ENCODE peak calls at places on chromosomes 6 and 20, in eight cellular contexts. S is HepG2, H is cardiac fibroblast, W is colonic mucosa, M is GM20000, B is foreskin fibroblast, O is fibroblast of lung, R is omental fat pad. N is an unnamed sample.

GRCh38 chr6:135866445-135867143 is 15.1 kb downstream of the PDE7B start:
- DNase-seq in S (no peak), H (no peak), W (no peak), M (no peak), B (no peak), O (peak; percentile 21), R (no peak), N (no peak)

GRCh38 chr20:38222231-38222922 is 38.2 kb downstream of the KIAA1755 start:
- DNase-seq in S (peak; percentile 71), H (peak; percentile 59), W (peak; percentile 76), M (peak; percentile 80), B (no peak), O (peak; percentile 51), R (peak; percentile 79), N (peak; percentile 75)

GRCh38 chr20:49510562-49511117 is 28.2 kb upstream of the KCNB1 start:
- DNase-seq in S (no peak), H (peak; percentile 92), W (peak; percentile 27), M (no peak), B (peak; percentile 65), O (peak; percentile 66), R (peak; percentile 36), N (no peak)

GRCh38 chr6:111184827-111185567 is 97.7 kb downstream of the SLC16A10 start:
- DNase-seq in S (no peak), H (no peak), W (no peak), M (no peak), B (no peak), O (no peak), R (no peak), N (no peak)

GRCh38 chr20:3360752-3361151 is 46.7 kb downstream of the DNAAF9 start:
- DNase-seq in S (no peak), H (no peak), W (no peak), M (no peak), B (no peak), O (no peak), R (no peak), N (no peak)

GRCh38 chr6:108714012-108714773 is 134.0 kb upstream of the ARMC2 start:
- DNase-seq in S (no peak), H (peak; percentile 83), W (peak; percentile 43), M (no peak), B (peak; percentile 69), O (peak; percentile 83), R (no peak), N (no peak)

GRCh38 chr20:48763183-48764030 is 64.4 kb downstream of the PREX1 start:
- DNase-seq in S (no peak), H (no peak), W (no peak), M (no peak), B (no peak), O (no peak), R (no peak), N (no peak)

GRCh38 chr6:129030231-129030630 is 147.3 kb downstream of the LAMA2 start:
- DNase-seq in S (no peak), H (no peak), W (no peak), M (no peak), B (peak; percentile 33), O (no peak), R (no peak), N (no peak)

GRCh38 chr6:72048080-72048479 is 161.7 kb downstream of the RIMS1 start:
- DNase-seq in S (no peak), H (no peak), W (no peak), M (no peak), B (no peak), O (no peak), R (no peak), N (no peak)

GRCh38 chr6:89803271-89803670 is 16.3 kb downstream of the MDN1 start:
- DNase-seq in S (no peak), H (no peak), W (no peak), M (no peak), B (no peak), O (no peak), R (no peak), N (no peak)

GRCh38 chr6:122365775-122366403 is 33.6 kb upstream of the HSF2 start:
- DNase-seq in S (peak; percentile 10), H (no peak), W (no peak), M (no peak), B (no peak), O (no peak), R (no peak), N (no peak)

GRCh38 chr6:3118353-3119039 is at the start of gene BPHL:
- DNase-seq in S (peak; percentile 87), H (peak; percentile 95), W (peak; percentile 99), M (peak; percentile 100), B (peak; percentile 91), O (peak; percentile 92), R (peak; percentile 96), N (peak; percentile 99)
- TF ChIP-seq CTCF in S (peak; percentile 63), H (no peak), W (no peak), M (no peak), B (no peak), O (no peak), R (no peak), N (no peak)

GRCh38 chr6:164106345-164106769 is 691.8 kb downstream of the QKI start:
- DNase-seq in S (peak; percentile 16), H (peak; percentile 40), W (no peak), M (no peak), B (no peak), O (no peak), R (no peak), N (peak; percentile 19)
- TF ChIP-seq CTCF in S (peak; percentile 76), H (peak; percentile 50), W (no peak), M (peak; percentile 6), B (no peak), O (no peak), R (no peak), N (no peak)

DNA sequence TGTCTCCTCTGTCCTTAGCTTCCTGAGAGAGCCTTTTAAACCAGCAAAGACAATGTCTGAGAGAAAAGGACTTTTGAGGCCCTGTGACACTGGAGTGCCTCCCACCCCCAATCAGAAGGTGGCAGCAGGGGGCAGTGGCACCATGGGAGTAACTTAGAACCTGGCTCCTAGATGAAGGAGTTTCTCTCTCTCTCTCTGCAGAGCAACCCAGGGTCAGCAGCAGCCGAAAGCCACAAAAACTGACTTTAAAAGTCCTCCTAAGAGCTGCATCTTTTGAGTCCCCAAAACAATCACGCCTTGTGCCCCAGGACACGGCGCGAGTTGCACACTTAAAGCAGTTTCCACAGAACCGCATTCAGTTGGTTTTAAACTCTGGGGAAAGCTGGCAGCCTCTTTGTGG is 5.3 kb upstream of the TCP11 start:
- DNase-seq in S (peak; percentile 63), H (peak; percentile 69), W (peak; percentile 60), M (peak; percentile 40), B (peak; percentile 53), O (peak; percentile 65), R (no peak), N (peak; percentile 64)
- TF ChIP-seq CTCF in S (peak; percentile 93), H (peak; percentile 81), W (peak; percentile 48), M (peak; percentile 66), B (peak; percentile 74), O (peak; percentile 62), R (no peak), N (peak; percentile 59)

DNA sequence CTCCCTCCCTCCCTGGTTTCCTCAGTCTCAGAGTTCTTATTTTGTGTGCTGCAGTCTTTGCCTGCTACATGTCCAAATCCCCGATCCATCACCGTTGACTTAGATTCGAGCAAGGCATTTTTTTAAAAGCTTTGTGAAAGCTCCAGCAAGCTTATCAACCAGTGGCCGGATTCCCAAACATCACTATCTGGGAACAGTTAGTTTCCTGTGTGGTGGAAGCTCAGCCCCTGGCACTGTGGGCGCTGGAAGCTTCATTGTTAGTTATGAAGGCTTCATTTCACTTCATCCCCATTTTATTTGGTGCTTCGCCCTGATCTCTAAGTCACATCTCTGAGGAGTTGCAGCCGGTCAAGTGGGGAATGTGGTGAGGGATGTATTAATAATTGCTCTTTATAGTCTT is 44.7 kb downstream of the DEK start:
- DNase-seq in S (no peak), H (peak; percentile 54), W (no peak), M (no peak), B (no peak), O (no peak), R (no peak), N (no peak)
- TF ChIP-seq CTCF in S (no peak), H (no peak), W (no peak), M (no peak), B (no peak), O (no peak), R (no peak), N (no peak)

DNA sequence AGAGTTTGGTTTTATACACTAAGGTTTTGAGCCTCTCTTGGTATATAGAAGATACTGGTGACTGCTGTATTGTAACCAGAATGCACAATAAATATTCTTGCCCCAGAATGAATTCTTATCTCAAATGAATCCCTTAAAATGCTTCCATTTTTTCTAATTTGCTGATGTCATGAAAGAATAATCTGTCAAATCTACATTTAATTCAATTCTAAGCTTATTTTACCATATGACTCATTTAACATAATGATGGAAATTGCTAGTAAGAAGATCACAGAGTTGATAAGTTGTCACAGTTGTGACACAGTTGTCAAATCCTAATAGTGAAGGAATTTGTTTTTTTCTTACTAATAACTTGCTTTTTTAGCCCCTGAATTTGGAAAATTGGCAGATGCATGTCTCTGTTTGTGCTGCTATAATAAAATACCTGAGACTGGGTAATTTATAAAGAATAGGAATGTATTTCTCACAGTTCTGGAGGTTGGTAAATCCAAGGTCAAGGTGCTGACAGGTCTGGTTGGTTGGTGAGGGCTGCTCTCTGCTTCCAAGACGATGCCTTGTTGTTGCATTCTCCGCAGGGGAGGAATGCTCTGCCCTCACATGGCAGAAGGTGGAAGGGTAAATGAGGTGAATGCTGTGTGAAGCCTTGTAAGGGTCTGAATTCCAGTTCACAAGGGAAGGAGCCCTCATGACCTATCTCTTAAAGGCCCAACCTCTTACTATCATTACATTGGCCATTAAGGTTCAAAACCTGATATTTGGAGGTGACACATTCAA is 4.7 kb downstream of the ECT2L start:
- DNase-seq in S (no peak), H (no peak), W (no peak), M (no peak), B (no peak), O (no peak), R (no peak), N (no peak)
- TF ChIP-seq CTCF in S (peak; percentile 28), H (no peak), W (no peak), M (no peak), B (peak; percentile 17), O (no peak), R (no peak), N (no peak)

GRCh38 chr20:57255183-57255582 is 11.3 kb downstream of the BMP7 start:
- DNase-seq in S (no peak), H (no peak), W (no peak), M (no peak), B (no peak), O (no peak), R (no peak), N (no peak)
- TF ChIP-seq CTCF in S (no peak), H (no peak), W (no peak), M (no peak), B (no peak), O (no peak), R (no peak), N (no peak)

GRCh38 chr20:44461142-44461802 is 14.4 kb upstream of the TTPAL start:
- DNase-seq in S (peak; percentile 84), H (no peak), W (no peak), M (no peak), B (no peak), O (no peak), R (no peak), N (no peak)
- TF ChIP-seq CTCF in S (no peak), H (no peak), W (no peak), M (no peak), B (no peak), O (no peak), R (no peak), N (peak; percentile 17)

N was measured in activated CD8-positive, alpha-beta T cell treated with anti-CD3 and anti-CD28 coated beads for 36 hours.